ENCODE peak calls at places on chromosomes 4 and X, in ten cellular contexts. L is astrocyte of the spinal cord, O is A549, F is fibroblast of the aortic adventitia, B is progenitor cell of endocrine pancreas, W is cardiac muscle cell, V is lower leg skin, J is transverse colon, P is GM06990, I is foreskin fibroblast. Q is an unnamed sample.

GRCh38 chr4:87497141-87497540 is 32.0 kb downstream of the SPARCL1 start:
- DNase-seq in L (no peak), O (no peak), F (no peak), B (no peak), W (no peak), V (no peak), J (no peak), P (no peak), I (no peak), Q (no peak)

GRCh38 chr4:183074288-183074990 is 24.6 kb upstream of the WWC2 start:
- DNase-seq in L (peak), O (no peak), F (peak), B (no peak), W (peak), V (no peak), J (no peak), P (no peak), I (peak), Q (no peak)

GRCh38 chr4:12689457-12689856 is 794.7 kb downstream of the RAB28 start:
- DNase-seq in L (no peak), O (no peak), F (no peak), B (no peak), W (no peak), V (no peak), J (no peak), P (no peak), I (no peak), Q (no peak)

GRCh38 chrX:107978707-107979307 is 3.4 kb downstream of the TEX13B start:
- DNase-seq in L (peak), O (peak), F (peak), B (no peak), W (peak), V (no peak), J (no peak), P (no peak), I (peak), Q (peak)

GRCh38 chr4:185580699-185581098 is 45.4 kb upstream of the PDLIM3 start:
- DNase-seq in L (no peak), O (no peak), F (no peak), B (no peak), W (no peak), V (peak), J (no peak), P (no peak), I (no peak), Q (no peak)

GRCh38 chrX:15815779-15816452 is 25.6 kb downstream of the ZRSR2 start:
- DNase-seq in L (no peak), O (peak), F (peak), B (no peak), W (peak), V (no peak), J (peak), P (no peak), I (peak), Q (no peak)

GRCh38 chrX:48942895-48943294 is 14.5 kb downstream of the OTUD5 start:
- DNase-seq in L (no peak), O (no peak), F (no peak), B (no peak), W (no peak), V (no peak), J (no peak), P (no peak), I (no peak), Q (no peak)

GRCh38 chrX:40578039-40578438 is 2.7 kb upstream of the ATP6AP2 start:
- DNase-seq in L (no peak), O (no peak), F (no peak), B (no peak), W (no peak), V (no peak), J (no peak), P (no peak), I (no peak), Q (no peak)

GRCh38 chrX:30141966-30142365 is 73.4 kb upstream of the MAGEB2 start:
- DNase-seq in L (peak), O (peak), F (peak), B (no peak), W (peak), V (no peak), J (no peak), P (no peak), I (peak), Q (peak)

GRCh38 chr4:155973639-155974475 is 20.2 kb upstream of the CTSO start:
- DNase-seq in L (peak), O (no peak), F (peak), B (no peak), W (peak), V (no peak), J (no peak), P (peak), I (peak), Q (no peak)

GRCh38 chrX:20442597-20442996 is 175.9 kb upstream of the RPS6KA3 start:
- DNase-seq in L (peak), O (peak), F (peak), B (peak), W (peak), V (peak), J (peak), P (peak), I (peak), Q (peak)

GRCh38 chr4:40307627-40308497 is 27.3 kb upstream of the CHRNA9 start:
- DNase-seq in L (no peak), O (no peak), F (no peak), B (no peak), W (no peak), V (no peak), J (peak), P (peak), I (no peak), Q (no peak)

GRCh38 chr4:185020293-185020808 is 2.1 kb downstream of the HELT start:
- DNase-seq in L (peak), O (no peak), F (peak), B (no peak), W (peak), V (peak), J (no peak), P (no peak), I (peak), Q (no peak)

GRCh38 chr4:35649784-35650183 is 594.5 kb downstream of the ARAP2 start:
- DNase-seq in L (no peak), O (no peak), F (no peak), B (no peak), W (no peak), V (no peak), J (no peak), P (no peak), I (no peak), Q (no peak)

GRCh38 chrX:53254570-53255461 is 26.6 kb downstream of the IQSEC2 start:
- DNase-seq in L (no peak), O (no peak), F (no peak), B (no peak), W (no peak), V (no peak), J (no peak), P (no peak), I (no peak), Q (no peak)

GRCh38 chrX:78321809-78322208 is 5.6 kb downstream of the CYSLTR1 start:
- DNase-seq in L (no peak), O (no peak), F (no peak), B (no peak), W (no peak), V (no peak), J (peak), P (peak), I (no peak), Q (no peak)

GRCh38 chrX:77431227-77431626 is 16.0 kb upstream of the FGF16 start:
- DNase-seq in L (peak), O (no peak), F (peak), B (no peak), W (peak), V (no peak), J (no peak), P (no peak), I (peak), Q (peak)

GRCh38 chr4:180363817-180364216 is 1879.4 kb upstream of the TENM3 start:
- DNase-seq in L (no peak), O (no peak), F (no peak), B (no peak), W (no peak), V (no peak), J (no peak), P (no peak), I (no peak), Q (no peak)

GRCh38 chrX:76428243-76429130 is 977 bp downstream of the MAGEE1 start:
- DNase-seq in L (no peak), O (no peak), F (no peak), B (peak), W (no peak), V (peak), J (peak), P (peak), I (no peak), Q (no peak)

GRCh38 chr4:73308286-73308685 is 49.7 kb upstream of the ANKRD17 start:
- DNase-seq in L (peak), O (no peak), F (peak), B (no peak), W (peak), V (no peak), J (no peak), P (no peak), I (peak), Q (no peak)
- TF ChIP-seq CTCF in L (peak), O (peak), F (peak), B (no peak), W (peak), V (no peak), J (no peak), P (peak), I (peak), Q (peak)

DNA sequence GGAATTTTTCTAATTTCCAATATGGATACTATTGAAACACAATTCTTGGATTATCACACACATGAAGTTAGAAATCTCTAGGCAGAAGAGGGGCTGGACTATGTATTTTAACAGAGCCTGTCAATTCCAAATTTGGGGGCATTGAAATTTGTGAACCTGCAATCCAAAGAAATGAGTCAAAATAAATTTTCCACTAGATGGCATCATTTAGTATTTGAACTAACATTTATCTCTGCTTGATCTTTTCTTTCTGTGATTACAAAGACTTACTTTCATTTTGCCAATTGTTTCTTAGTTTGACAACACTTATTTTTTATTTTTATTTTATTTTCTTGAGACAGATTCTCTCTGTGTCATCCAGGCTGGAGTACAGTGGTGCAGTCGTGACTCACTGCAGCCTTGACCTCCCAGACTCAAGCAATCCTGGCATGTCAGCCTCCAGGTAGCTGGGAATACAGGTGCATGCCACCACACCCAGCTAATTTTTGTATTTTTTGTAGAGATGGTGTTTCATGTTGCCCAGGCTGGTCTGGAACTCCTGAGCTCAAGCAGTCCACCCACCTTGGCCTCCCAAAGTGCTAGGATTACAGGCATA is 2.7 kb upstream of the PYURF start:
- DNase-seq in L (no peak), O (no peak), F (peak), B (no peak), W (no peak), V (no peak), J (no peak), P (no peak), I (peak), Q (no peak)
- TF ChIP-seq CTCF in L (peak), O (peak), F (no peak), B (peak), W (no peak), V (no peak), J (no peak), P (peak), I (no peak), Q (peak)

DNA sequence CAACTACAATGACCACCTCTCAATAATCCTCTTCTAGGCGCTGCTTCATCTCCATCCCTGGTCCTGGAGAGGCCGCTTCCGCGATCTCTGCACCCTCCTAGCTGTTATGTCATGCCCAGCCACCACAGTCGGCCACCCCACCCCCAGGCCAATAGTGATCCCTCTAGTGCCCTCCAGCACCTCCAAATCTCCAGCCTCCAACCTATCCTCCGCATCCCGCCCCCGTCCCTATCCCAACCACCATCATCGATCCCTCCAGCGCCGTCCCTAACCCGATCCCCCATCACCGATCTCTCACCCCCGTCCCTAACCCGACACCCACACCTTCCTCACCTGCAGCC is 856 bp downstream of the NKRF start:
- DNase-seq in L (no peak), O (peak), F (no peak), B (no peak), W (no peak), V (no peak), J (no peak), P (no peak), I (peak), Q (no peak)
- TF ChIP-seq CTCF in L (no peak), O (no peak), F (no peak), B (no peak), W (no peak), V (no peak), J (no peak), P (no peak), I (no peak), Q (no peak)

GRCh38 chrX:68719904-68720614 is 72.6 kb downstream of the STARD8 start:
- DNase-seq in L (no peak), O (no peak), F (no peak), B (no peak), W (no peak), V (peak), J (no peak), P (no peak), I (peak), Q (no peak)
- TF ChIP-seq CTCF in L (peak), O (no peak), F (peak), B (peak), W (peak), V (no peak), J (no peak), P (peak), I (peak), Q (no peak)

DNA sequence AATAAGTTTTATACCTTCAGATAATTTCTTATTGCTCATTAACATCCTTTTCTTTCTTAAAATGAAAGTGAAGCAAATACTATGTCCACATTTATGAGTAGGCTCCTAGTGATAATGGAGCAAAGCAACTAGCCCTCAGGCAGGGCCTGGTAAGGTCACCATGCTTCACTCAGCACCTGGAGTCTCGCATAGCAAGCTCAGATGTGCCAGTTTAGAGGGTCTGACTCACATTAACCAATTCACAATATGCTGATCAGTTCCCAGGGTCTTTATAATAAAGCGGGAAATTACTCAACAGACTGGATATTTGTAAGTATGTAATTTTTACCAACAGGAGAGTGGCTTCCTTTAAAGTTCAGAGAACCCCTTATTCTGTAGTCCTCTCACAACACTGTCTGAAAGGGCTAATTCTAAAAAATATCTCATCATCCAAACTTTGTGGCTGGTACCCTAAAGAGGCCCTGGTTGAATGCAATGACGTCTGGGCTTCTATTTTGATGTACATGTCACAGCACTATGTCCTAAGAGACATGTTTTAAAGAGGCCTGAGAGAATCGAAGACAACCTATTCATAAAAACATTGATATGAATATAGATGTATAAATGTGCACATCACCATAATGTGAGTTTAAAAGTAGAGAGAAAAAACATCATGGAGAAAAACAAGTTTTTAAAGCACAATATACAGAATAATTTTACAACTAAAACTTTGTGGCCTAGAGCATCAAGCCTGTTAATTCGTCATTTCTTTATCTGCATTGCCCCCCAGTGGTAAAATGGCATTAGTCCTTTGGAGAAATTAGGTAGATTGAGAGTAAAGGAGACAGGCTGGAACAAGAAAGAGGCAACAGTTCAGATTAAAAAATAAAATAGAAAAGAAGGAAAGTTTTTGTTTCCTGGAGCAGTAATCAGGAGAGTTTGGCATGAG is 44.3 kb downstream of the IL21 start:
- DNase-seq in L (peak), O (peak), F (peak), B (no peak), W (peak), V (no peak), J (no peak), P (no peak), I (peak), Q (peak)
- TF ChIP-seq CTCF in L (peak), O (peak), F (peak), B (peak), W (peak), V (no peak), J (no peak), P (peak), I (peak), Q (peak)

GRCh38 chr4:3196670-3197359 is 52.1 kb upstream of the MSANTD1 start:
- DNase-seq in L (no peak), O (no peak), F (no peak), B (no peak), W (no peak), V (peak), J (no peak), P (no peak), I (no peak), Q (no peak)

GRCh38 chr4:3192188-3192587 is 56.8 kb upstream of the MSANTD1 start:
- DNase-seq in L (no peak), O (no peak), F (no peak), B (no peak), W (no peak), V (peak), J (no peak), P (no peak), I (no peak), Q (no peak)

GRCh38 chr4:3190549-3190948 is 58.4 kb upstream of the MSANTD1 start:
- DNase-seq in L (no peak), O (no peak), F (no peak), B (no peak), W (no peak), V (peak), J (no peak), P (no peak), I (no peak), Q (no peak)

GRCh38 chr4:3192827-3193226 is 56.1 kb upstream of the MSANTD1 start:
- DNase-seq in L (no peak), O (no peak), F (no peak), B (no peak), W (no peak), V (peak), J (no peak), P (no peak), I (no peak), Q (no peak)

DNA sequence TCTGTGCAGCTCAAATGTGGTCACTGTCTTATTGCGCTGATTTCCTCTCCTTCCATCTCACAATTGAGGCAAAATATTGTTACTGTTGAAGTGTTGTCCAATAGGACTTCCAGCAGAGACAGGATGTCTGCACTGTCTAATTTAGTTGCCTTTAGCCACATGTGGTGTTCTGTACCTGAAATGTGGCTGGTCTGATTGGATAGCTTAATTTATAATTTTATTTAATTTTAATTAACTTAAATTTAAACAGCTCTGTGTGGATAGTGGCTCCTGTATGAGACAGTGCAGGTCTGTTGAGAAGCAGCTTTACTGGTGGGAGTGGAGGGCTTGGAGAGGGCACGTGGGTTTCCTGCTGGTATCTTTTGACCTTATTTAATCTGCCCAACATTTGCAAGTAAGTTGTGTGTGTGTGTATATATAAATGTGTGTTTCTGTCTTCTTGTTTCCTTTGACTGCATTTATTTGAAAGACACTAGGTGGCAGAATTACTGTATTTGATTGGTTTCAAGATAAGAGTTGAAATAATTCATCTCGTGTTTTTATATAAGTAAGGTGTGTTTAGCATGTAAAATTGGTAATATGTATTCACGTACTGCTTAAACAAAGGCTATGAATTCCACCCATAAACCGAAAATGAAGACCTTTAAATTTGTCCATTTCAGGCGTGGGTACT is 55.3 kb upstream of the MSANTD1 start:
- DNase-seq in L (peak), O (no peak), F (peak), B (no peak), W (peak), V (no peak), J (no peak), P (no peak), I (peak), Q (no peak)
- TF ChIP-seq CTCF in L (peak), O (peak), F (peak), B (no peak), W (peak), V (no peak), J (peak), P (no peak), I (peak), Q (peak)

GRCh38 chr4:102827674-102828496 is 534 bp upstream of the UBE2D3 start:
- DNase-seq in L (peak), O (peak), F (peak), B (peak), W (peak), V (peak), J (peak), P (peak), I (peak), Q (peak)
- TF ChIP-seq CTCF in L (no peak), O (no peak), F (no peak), B (no peak), W (no peak), V (no peak), J (no peak), P (peak), I (no peak), Q (peak)

GRCh38 chrX:70998402-70999027 is 67.6 kb upstream of the SLC7A3 start:
- DNase-seq in L (peak), O (no peak), F (peak), B (no peak), W (peak), V (no peak), J (no peak), P (no peak), I (peak), Q (peak)
- TF ChIP-seq CTCF in L (peak), O (peak), F (peak), B (peak), W (peak), V (no peak), J (no peak), P (peak), I (peak), Q (peak)